ENCODE peak calls at places on chromosomes 3 and 15, in six cellular contexts. One of them, this sample, is unnamed.

GRCh38 chr3:108219336-108219735 is 2.9 kb downstream of the IFT57 start:
- DNase-seq in NCI-H1105: no peak
- DNase-seq in activated naive CD4-positive, alpha-beta T cell treated with Interleukin-2 at 50 U/mL for 16 hours: no peak
- DNase-seq in HFFc6: no peak
- DNase-seq in H7: no peak
- DNase-seq in NCI-H2171 treated with DMSO at 0.1 percent for 48 hours: no peak
- DNase-seq in this sample: no peak

GRCh38 chr15:64979252-64979710 is 10.4 kb downstream of the SPG21 start:
- DNase-seq in NCI-H1105: no peak
- DNase-seq in activated naive CD4-positive, alpha-beta T cell treated with Interleukin-2 at 50 U/mL for 16 hours: no peak
- DNase-seq in HFFc6: no peak
- DNase-seq in H7: peak
- DNase-seq in NCI-H2171 treated with DMSO at 0.1 percent for 48 hours: no peak
- DNase-seq in this sample: no peak

GRCh38 chr3:45607790-45608189 is 13.2 kb downstream of the LIMD1 start:
- DNase-seq in NCI-H1105: no peak
- DNase-seq in activated naive CD4-positive, alpha-beta T cell treated with Interleukin-2 at 50 U/mL for 16 hours: no peak
- DNase-seq in HFFc6: peak
- DNase-seq in H7: no peak
- DNase-seq in NCI-H2171 treated with DMSO at 0.1 percent for 48 hours: no peak
- DNase-seq in this sample: no peak

GRCh38 chr3:89145995-89146394 is 38.6 kb downstream of the EPHA3 start:
- DNase-seq in NCI-H1105: no peak
- DNase-seq in activated naive CD4-positive, alpha-beta T cell treated with Interleukin-2 at 50 U/mL for 16 hours: no peak
- DNase-seq in HFFc6: no peak
- DNase-seq in H7: no peak
- DNase-seq in NCI-H2171 treated with DMSO at 0.1 percent for 48 hours: no peak
- DNase-seq in this sample: no peak

GRCh38 chr3:23017800-23018199 is 185.3 kb upstream of the UBE2E2 start:
- DNase-seq in NCI-H1105: no peak
- DNase-seq in activated naive CD4-positive, alpha-beta T cell treated with Interleukin-2 at 50 U/mL for 16 hours: no peak
- DNase-seq in HFFc6: peak
- DNase-seq in H7: no peak
- DNase-seq in NCI-H2171 treated with DMSO at 0.1 percent for 48 hours: no peak
- DNase-seq in this sample: no peak

GRCh38 chr15:79160211-79160610 is 69.6 kb upstream of the RASGRF1 start:
- DNase-seq in NCI-H1105: no peak
- DNase-seq in activated naive CD4-positive, alpha-beta T cell treated with Interleukin-2 at 50 U/mL for 16 hours: no peak
- DNase-seq in HFFc6: no peak
- DNase-seq in H7: no peak
- DNase-seq in NCI-H2171 treated with DMSO at 0.1 percent for 48 hours: no peak
- DNase-seq in this sample: no peak

GRCh38 chr3:55292360-55292759 is 194.7 kb downstream of the WNT5A start:
- DNase-seq in NCI-H1105: no peak
- DNase-seq in activated naive CD4-positive, alpha-beta T cell treated with Interleukin-2 at 50 U/mL for 16 hours: no peak
- DNase-seq in HFFc6: no peak
- DNase-seq in H7: peak
- DNase-seq in NCI-H2171 treated with DMSO at 0.1 percent for 48 hours: no peak
- DNase-seq in this sample: no peak

GRCh38 chr3:194481103-194481502 is 5.7 kb downstream of the ATP13A3 start:
- DNase-seq in NCI-H1105: no peak
- DNase-seq in activated naive CD4-positive, alpha-beta T cell treated with Interleukin-2 at 50 U/mL for 16 hours: no peak
- DNase-seq in HFFc6: peak
- DNase-seq in H7: no peak
- DNase-seq in NCI-H2171 treated with DMSO at 0.1 percent for 48 hours: no peak
- DNase-seq in this sample: no peak

GRCh38 chr15:38207591-38207990 is 45.0 kb upstream of the SPRED1 start:
- DNase-seq in NCI-H1105: no peak
- DNase-seq in activated naive CD4-positive, alpha-beta T cell treated with Interleukin-2 at 50 U/mL for 16 hours: no peak
- DNase-seq in HFFc6: peak
- DNase-seq in H7: no peak
- DNase-seq in NCI-H2171 treated with DMSO at 0.1 percent for 48 hours: no peak
- DNase-seq in this sample: no peak

GRCh38 chr3:36911990-36912804 is 32.7 kb downstream of the TRANK1 start:
- DNase-seq in NCI-H1105: no peak
- DNase-seq in activated naive CD4-positive, alpha-beta T cell treated with Interleukin-2 at 50 U/mL for 16 hours: peak
- DNase-seq in HFFc6: peak
- DNase-seq in H7: no peak
- DNase-seq in NCI-H2171 treated with DMSO at 0.1 percent for 48 hours: no peak
- DNase-seq in this sample: peak

GRCh38 chr3:32630266-32630665 is 54.7 kb upstream of the CNOT10 start:
- DNase-seq in NCI-H1105: no peak
- DNase-seq in activated naive CD4-positive, alpha-beta T cell treated with Interleukin-2 at 50 U/mL for 16 hours: no peak
- DNase-seq in HFFc6: no peak
- DNase-seq in H7: no peak
- DNase-seq in NCI-H2171 treated with DMSO at 0.1 percent for 48 hours: no peak
- DNase-seq in this sample: no peak

GRCh38 chr15:97995881-97996603 is 35.5 kb downstream of the ARRDC4 start:
- DNase-seq in NCI-H1105: no peak
- DNase-seq in activated naive CD4-positive, alpha-beta T cell treated with Interleukin-2 at 50 U/mL for 16 hours: no peak
- DNase-seq in HFFc6: no peak
- DNase-seq in H7: peak
- DNase-seq in NCI-H2171 treated with DMSO at 0.1 percent for 48 hours: no peak
- DNase-seq in this sample: peak

GRCh38 chr3:14142567-14143270 is 17.9 kb downstream of the TMEM43 start:
- DNase-seq in NCI-H1105: no peak
- DNase-seq in activated naive CD4-positive, alpha-beta T cell treated with Interleukin-2 at 50 U/mL for 16 hours: peak
- DNase-seq in HFFc6: no peak
- DNase-seq in H7: no peak
- DNase-seq in NCI-H2171 treated with DMSO at 0.1 percent for 48 hours: no peak
- DNase-seq in this sample: no peak

GRCh38 chr15:74863239-74864056 is 9.7 kb downstream of the SCAMP2 start:
- DNase-seq in NCI-H1105: no peak
- DNase-seq in activated naive CD4-positive, alpha-beta T cell treated with Interleukin-2 at 50 U/mL for 16 hours: no peak
- DNase-seq in HFFc6: peak
- DNase-seq in H7: no peak
- DNase-seq in NCI-H2171 treated with DMSO at 0.1 percent for 48 hours: no peak
- DNase-seq in this sample: no peak

GRCh38 chr15:101167791-101168462 is 83.9 kb downstream of the CHSY1 start:
- DNase-seq in NCI-H1105: no peak
- DNase-seq in activated naive CD4-positive, alpha-beta T cell treated with Interleukin-2 at 50 U/mL for 16 hours: peak
- DNase-seq in HFFc6: peak
- DNase-seq in H7: no peak
- DNase-seq in NCI-H2171 treated with DMSO at 0.1 percent for 48 hours: no peak
- DNase-seq in this sample: peak

GRCh38 chr3:127666684-127667083 is 6.1 kb upstream of the ABTB1 start:
- DNase-seq in NCI-H1105: no peak
- DNase-seq in activated naive CD4-positive, alpha-beta T cell treated with Interleukin-2 at 50 U/mL for 16 hours: no peak
- DNase-seq in HFFc6: no peak
- DNase-seq in H7: no peak
- DNase-seq in NCI-H2171 treated with DMSO at 0.1 percent for 48 hours: no peak
- DNase-seq in this sample: no peak

GRCh38 chr15:33425149-33425548 is 114.4 kb downstream of the RYR3 start:
- DNase-seq in NCI-H1105: no peak
- DNase-seq in activated naive CD4-positive, alpha-beta T cell treated with Interleukin-2 at 50 U/mL for 16 hours: no peak
- DNase-seq in HFFc6: peak
- DNase-seq in H7: no peak
- DNase-seq in NCI-H2171 treated with DMSO at 0.1 percent for 48 hours: no peak
- DNase-seq in this sample: no peak

GRCh38 chr3:46440531-46441294 is 24.0 kb downstream of the LTF start:
- DNase-seq in NCI-H1105: no peak
- DNase-seq in activated naive CD4-positive, alpha-beta T cell treated with Interleukin-2 at 50 U/mL for 16 hours: peak
- DNase-seq in HFFc6: no peak
- DNase-seq in H7: peak
- DNase-seq in NCI-H2171 treated with DMSO at 0.1 percent for 48 hours: peak
- DNase-seq in this sample: no peak

GRCh38 chr15:39919740-39920509 is at the start of gene GPR176:
- DNase-seq in NCI-H1105: no peak
- DNase-seq in activated naive CD4-positive, alpha-beta T cell treated with Interleukin-2 at 50 U/mL for 16 hours: peak
- DNase-seq in HFFc6: peak
- DNase-seq in H7: peak
- DNase-seq in NCI-H2171 treated with DMSO at 0.1 percent for 48 hours: peak
- DNase-seq in this sample: no peak

GRCh38 chr3:178155521-178155920 is 380.7 kb upstream of the KCNMB2 start:
- DNase-seq in NCI-H1105: no peak
- DNase-seq in activated naive CD4-positive, alpha-beta T cell treated with Interleukin-2 at 50 U/mL for 16 hours: no peak
- DNase-seq in HFFc6: no peak
- DNase-seq in H7: no peak
- DNase-seq in NCI-H2171 treated with DMSO at 0.1 percent for 48 hours: no peak
- DNase-seq in this sample: no peak